ENCODE peak calls at places on chromosome 9, in seven cellular contexts. H, P, D, X, N, V and S are unnamed samples.

GRCh38 chr9:81833563-81834345 is 94.5 kb upstream of the SPATA31D4 start:
- DNase-seq in P (no peak), D (no peak), N (peak; percentile 31), X (no peak), H (no peak), V (no peak), S (no peak)

GRCh38 chr9:4855861-4856260 is 63.1 kb downstream of the RCL1 start:
- DNase-seq in D (no peak), N (no peak), X (no peak), H (no peak), P (no peak), V (peak; percentile 42), S (no peak)

GRCh38 chr9:110351009-110351467 is 13.4 kb upstream of the TXNDC8 start:
- DNase-seq in H (no peak), P (no peak), V (peak; percentile 23), D (no peak), X (no peak), N (no peak), S (no peak)

GRCh38 chr9:136081826-136082495 is 13.1 kb downstream of the NACC2 start:
- DNase-seq in V (peak; percentile 20), X (no peak), D (no peak), H (no peak), P (no peak), N (no peak), S (no peak)

GRCh38 chr9:104969116-104969515 is 41.2 kb upstream of the ABCA1 start:
- DNase-seq in N (no peak), P (no peak), X (no peak), V (no peak), D (no peak), H (no peak), S (no peak)

GRCh38 chr9:89207026-89207425 is 28.4 kb upstream of the SHC3 start:
- DNase-seq in X (no peak), V (no peak), H (no peak), D (no peak), N (no peak), P (no peak), S (no peak)

GRCh38 chr9:112786834-112787520 is 36.4 kb downstream of the SNX30 start:
- DNase-seq in V (no peak), N (no peak), H (no peak), P (no peak), X (no peak), D (no peak), S (no peak)

GRCh38 chr9:108851138-108851537 is 4.6 kb downstream of the ACTL7B start:
- DNase-seq in P (no peak), N (no peak), H (no peak), V (no peak), X (no peak), D (no peak), S (no peak)

GRCh38 chr9:136389396-136389795 is 10.6 kb downstream of the SNAPC4 start:
- DNase-seq in N (no peak), X (no peak), H (no peak), D (no peak), V (no peak), P (no peak), S (no peak)

GRCh38 chr9:135308809-135309762 is 170.5 kb upstream of the PPP1R26 start:
- DNase-seq in H (no peak), D (no peak), V (no peak), P (no peak), X (no peak), N (no peak), S (no peak)